ENCODE peak calls at places on chromosomes 7 and 10, in six cellular contexts. A is transverse colon, N is KBM-7, B is hepatocyte, M is sigmoid colon, G is HFF-Myc. D is an unnamed sample.

GRCh38 chr10:132166216-132166950 is 20.4 kb upstream of the DPYSL4 start:
- DNase-seq in A (no peak), N (no peak), B (no peak), M (no peak), G (no peak), D (no peak)

GRCh38 chr7:1663243-1663642 is 6.8 kb upstream of the ELFN1 start:
- DNase-seq in A (no peak), N (no peak), B (no peak), M (peak; percentile 55), G (no peak), D (peak; percentile 5)

GRCh38 chr7:27677912-27678612 is 15.4 kb upstream of the HIBADH start:
- DNase-seq in A (peak; percentile 21), N (no peak), B (peak; percentile 76), M (no peak), G (peak; percentile 95), D (no peak)

GRCh38 chr10:131424053-131424452 is 112.5 kb upstream of the TCERG1L start:
- DNase-seq in A (no peak), N (no peak), B (no peak), M (no peak), G (no peak), D (no peak)

GRCh38 chr7:99562114-99562784 is 3.8 kb downstream of the ZNF655 start:
- DNase-seq in A (no peak), N (no peak), B (no peak), M (no peak), G (no peak), D (no peak)

GRCh38 chr10:29966269-29966668 is 93.1 kb downstream of the JCAD start:
- DNase-seq in A (no peak), N (no peak), B (no peak), M (no peak), G (no peak), D (no peak)

GRCh38 chr7:125547505-125547904 is 617.9 kb upstream of the POT1 start:
- DNase-seq in A (no peak), N (no peak), B (no peak), M (no peak), G (no peak), D (no peak)

GRCh38 chr7:3201937-3202715 is 98.9 kb upstream of the SDK1 start:
- DNase-seq in A (no peak), N (peak; percentile 6), B (no peak), M (peak; percentile 7), G (no peak), D (no peak)

GRCh38 chr10:77240042-77240619 is 397.5 kb downstream of the KCNMA1 start:
- DNase-seq in A (no peak), N (no peak), B (peak; percentile 44), M (no peak), G (no peak), D (no peak)

GRCh38 chr10:112307631-112308502 is 24.7 kb downstream of the TECTB start:
- DNase-seq in A (peak; percentile 39), N (peak; percentile 58), B (peak; percentile 72), M (no peak), G (no peak), D (peak; percentile 42)

GRCh38 chr10:85786401-85786899 is 580.1 kb downstream of the GRID1 start:
- DNase-seq in A (no peak), N (peak; percentile 30), B (peak; percentile 62), M (no peak), G (no peak), D (no peak)

GRCh38 chr10:44651834-44652233 is 259.3 kb upstream of the TMEM72 start:
- DNase-seq in A (no peak), N (no peak), B (no peak), M (no peak), G (no peak), D (no peak)

GRCh38 chr7:25028370-25028971 is 48.5 kb upstream of the OSBPL3 start:
- DNase-seq in A (no peak), N (peak; percentile 63), B (peak; percentile 65), M (no peak), G (peak; percentile 79), D (no peak)

GRCh38 chr7:104198673-104199278 is 9.0 kb downstream of the ORC5 start:
- DNase-seq in A (no peak), N (no peak), B (no peak), M (no peak), G (no peak), D (no peak)

GRCh38 chr7:130276796-130277762 is 10.4 kb downstream of the CPA2 start:
- DNase-seq in A (no peak), N (no peak), B (no peak), M (no peak), G (no peak), D (no peak)

GRCh38 chr7:155247479-155248365 is 50.0 kb upstream of the INSIG1 start:
- DNase-seq in A (no peak), N (no peak), B (no peak), M (no peak), G (no peak), D (no peak)

GRCh38 chr10:132192991-132193670 is 6.4 kb downstream of the DPYSL4 start:
- DNase-seq in A (no peak), N (no peak), B (no peak), M (no peak), G (no peak), D (no peak)

D was measured in GM12892.